ENCODE peak calls at places on chromosomes 3 and 15, in nine cellular contexts. T is SK-N-SH; Y is kidney; A is progenitor cell of endocrine pancreas; V is AG04449; C is uterus; Z is astrocyte; J is IMR-90; F is activated CD8-positive, alpha-beta T cell treated with anti-CD3 and anti-CD28 coated beads for 36 hours. H is an unnamed sample.
A peak's percentile ranks its signal among the peaks of the same experiment; 100 is the strongest.

GRCh38 chr3:88031543-88032148 is 27.2 kb downstream of the CGGBP1 start:
- DNase-seq in T (no peak), F (peak; percentile 37), Y (no peak), A (no peak), C (no peak), V (no peak), J (peak; percentile 27), Z (peak; percentile 27), H (peak; percentile 38)

GRCh38 chr3:172699070-172699469 is 11.8 kb downstream of the NCEH1 start:
- DNase-seq in C (no peak), J (no peak), F (no peak), T (no peak), Z (no peak), A (no peak), V (no peak), Y (no peak), H (no peak)

GRCh38 chr15:73906346-73907017 is 19.8 kb upstream of the LOXL1 start:
- DNase-seq in A (no peak), C (no peak), Y (peak; percentile 12), Z (peak; percentile 27), J (peak; percentile 76), V (no peak), F (no peak), T (no peak), H (no peak)

GRCh38 chr3:135008326-135008725 is 213.3 kb downstream of the EPHB1 start:
- DNase-seq in Z (no peak), Y (no peak), T (no peak), J (no peak), C (no peak), F (no peak), V (no peak), A (no peak), H (no peak)

GRCh38 chr15:101359365-101359947 is 64.4 kb upstream of the SNRPA1 start:
- DNase-seq in T (no peak), J (peak; percentile 9), F (no peak), V (no peak), C (no peak), Z (no peak), Y (peak; percentile 26), A (no peak), H (no peak)

GRCh38 chr3:122964844-122965243 is 62.7 kb downstream of the SEMA5B start:
- DNase-seq in V (no peak), Z (no peak), J (no peak), C (no peak), A (no peak), T (no peak), F (no peak), Y (no peak), H (no peak)

GRCh38 chr3:184005981-184006507 is 11.6 kb downstream of the ABCC5 start:
- DNase-seq in J (peak; percentile 37), V (no peak), Y (peak; percentile 86), T (no peak), Z (peak; percentile 56), F (peak; percentile 37), C (peak; percentile 19), A (no peak), H (peak; percentile 34)

GRCh38 chr3:39637807-39638206 is 170.3 kb downstream of the MOBP start:
- DNase-seq in Y (no peak), A (no peak), T (no peak), Z (peak; percentile 16), V (no peak), F (peak; percentile 4), C (no peak), J (peak; percentile 48), H (no peak)

GRCh38 chr15:63013052-63013808 is 29.3 kb upstream of the TPM1 start:
- DNase-seq in J (peak; percentile 83), Z (peak; percentile 81), V (no peak), T (no peak), A (no peak), Y (no peak), C (no peak), F (no peak), H (no peak)

GRCh38 chr15:73965094-73965729 is 26.9 kb downstream of the STOML1 start:
- DNase-seq in V (no peak), T (no peak), C (no peak), A (no peak), J (no peak), F (peak; percentile 77), Y (peak; percentile 71), Z (no peak), H (no peak)

GRCh38 chr3:104519968-104520655 is 846.6 kb upstream of the ALCAM start:
- DNase-seq in A (no peak), T (no peak), C (no peak), F (no peak), Z (peak; percentile 8), J (no peak), V (no peak), Y (no peak), H (no peak)

GRCh38 chr15:68217341-68217740 is 12.2 kb downstream of the CLN6 start:
- DNase-seq in Y (peak; percentile 15), Z (no peak), V (no peak), F (no peak), T (no peak), A (no peak), J (no peak), C (no peak), H (no peak)

DNA sequence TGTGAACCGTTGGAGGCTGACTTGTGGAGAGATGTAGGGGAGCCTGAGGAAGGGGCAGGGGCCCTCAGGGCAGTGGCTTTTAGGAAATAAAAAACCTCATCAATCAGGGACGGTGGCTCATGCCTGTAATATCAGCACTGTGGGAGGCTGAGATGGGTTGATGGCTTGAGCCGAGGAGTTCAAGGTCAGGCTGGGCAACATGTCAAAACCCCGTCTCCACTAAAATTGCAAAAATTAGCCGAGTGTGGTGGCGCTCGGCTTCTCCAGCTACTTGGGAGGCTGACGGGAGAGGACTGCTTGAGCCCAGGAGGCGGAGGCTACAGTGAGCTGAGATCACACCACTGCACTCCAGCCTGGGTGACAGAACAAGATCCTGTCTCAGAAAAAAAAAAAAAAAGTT is 7.6 kb downstream of the TTC23 start:
- DNase-seq in F (no peak), A (no peak), V (no peak), C (no peak), J (no peak), Z (no peak), Y (no peak), T (no peak), H (no peak)
- TF ChIP-seq CTCF in F (no peak), A (no peak), V (no peak), C (no peak), J (no peak), Z (no peak), Y (no peak), T (no peak), H (no peak)

GRCh38 chr15:83558146-83558545 is 95.8 kb upstream of the ADAMTSL3 start:
- DNase-seq in Y (no peak), J (no peak), Z (no peak), V (no peak), T (no peak), F (no peak), A (no peak), C (no peak), H (no peak)

GRCh38 chr15:83556068-83556467 is 97.9 kb upstream of the ADAMTSL3 start:
- DNase-seq in V (no peak), F (no peak), T (no peak), Y (no peak), A (no peak), Z (no peak), J (no peak), C (no peak), H (no peak)

GRCh38 chr15:83561661-83562060 is 92.3 kb upstream of the ADAMTSL3 start:
- DNase-seq in V (no peak), A (no peak), J (no peak), T (no peak), C (no peak), F (no peak), Y (no peak), Z (no peak), H (no peak)

GRCh38 chr15:83556754-83557153 is 97.2 kb upstream of the ADAMTSL3 start:
- DNase-seq in F (no peak), A (no peak), C (no peak), J (no peak), T (no peak), Y (no peak), Z (no peak), V (no peak), H (no peak)

DNA sequence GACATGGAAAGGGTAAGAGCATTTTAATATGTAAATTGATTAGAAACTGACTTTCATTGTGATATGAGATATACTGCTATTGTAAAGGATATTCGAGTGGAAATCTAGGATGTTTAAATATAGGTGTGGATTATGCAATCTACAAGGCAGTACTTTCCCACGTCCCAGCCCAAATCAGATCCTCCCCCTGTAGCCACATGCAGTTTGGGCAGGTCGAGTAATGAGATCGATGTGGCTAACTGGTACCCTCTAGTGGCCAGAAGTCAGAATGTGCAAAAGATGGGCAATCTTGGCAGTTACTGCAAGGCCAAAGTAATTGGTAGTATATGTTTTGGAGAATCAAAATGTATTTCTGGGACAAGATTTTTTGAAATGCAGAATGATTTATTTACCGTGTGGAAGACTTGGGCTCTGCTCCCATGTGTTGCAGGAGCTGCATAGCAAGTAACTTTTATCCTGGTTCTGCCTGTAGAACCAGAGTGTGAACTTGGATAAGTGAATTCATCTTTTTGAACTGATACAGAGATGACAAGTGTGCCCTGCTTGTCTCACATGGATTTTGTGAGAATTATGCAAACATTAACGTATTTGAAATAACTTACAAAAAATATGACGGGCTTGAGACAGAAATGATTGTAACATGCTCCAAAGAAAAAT is 94.5 kb upstream of the ADAMTSL3 start:
- DNase-seq in Y (no peak), V (peak; percentile 21), Z (peak; percentile 40), A (peak; percentile 55), C (peak; percentile 32), T (peak; percentile 66), F (peak; percentile 65), J (peak; percentile 61), H (peak; percentile 59)
- TF ChIP-seq CTCF in Y (peak; percentile 71), V (peak; percentile 81), Z (peak; percentile 89), A (peak; percentile 89), C (peak; percentile 57), T (peak; percentile 86), F (peak; percentile 76), J (peak; percentile 71), H (peak; percentile 77)

DNA sequence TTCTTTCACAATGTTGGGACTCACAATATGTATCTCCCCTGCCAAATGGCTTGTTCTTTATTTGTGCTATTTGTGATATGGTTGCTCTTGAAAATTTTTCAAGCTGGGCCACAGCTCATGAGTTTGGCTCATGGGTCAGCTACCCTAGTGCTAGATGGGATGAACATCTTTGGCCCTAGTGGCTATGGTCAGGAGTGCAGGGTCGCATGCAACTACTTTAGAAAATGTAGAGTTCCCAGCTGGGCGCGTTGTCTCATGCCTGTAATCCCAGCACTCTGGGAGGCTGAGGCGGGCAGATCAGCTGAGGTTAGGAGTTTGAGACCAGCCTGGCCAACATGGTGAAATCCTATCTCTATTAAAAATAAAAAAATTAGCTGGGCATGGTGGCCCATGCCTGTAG is 55.8 kb downstream of the POLR2M start:
- DNase-seq in A (no peak), C (no peak), V (no peak), Y (no peak), J (no peak), Z (no peak), F (no peak), T (no peak), H (no peak)
- TF ChIP-seq CTCF in A (peak; percentile 17), C (no peak), V (no peak), Y (no peak), J (no peak), Z (no peak), F (no peak), T (no peak), H (no peak)

DNA sequence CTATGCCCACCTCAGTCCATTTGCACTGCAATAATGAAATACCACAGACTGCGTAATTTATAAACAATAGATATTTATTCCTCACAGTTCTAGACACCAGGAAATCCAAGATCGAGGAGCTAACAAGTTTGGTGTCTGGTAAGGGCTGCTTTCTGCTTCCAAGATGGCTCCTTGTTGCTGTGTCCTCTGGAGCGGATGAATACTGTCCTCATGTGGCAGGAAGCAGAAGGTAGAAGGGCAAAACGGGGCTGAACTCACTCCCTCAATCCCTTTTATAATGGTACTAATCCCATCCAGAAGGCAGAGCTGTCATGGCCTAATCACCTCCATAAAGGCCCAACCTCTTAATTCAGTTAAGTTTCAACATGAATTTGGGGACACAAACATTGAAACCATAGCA is 75.3 kb downstream of the P2RY1 start:
- DNase-seq in A (no peak), J (no peak), Y (no peak), C (no peak), T (no peak), F (no peak), Z (no peak), V (no peak), H (no peak)
- TF ChIP-seq CTCF in A (no peak), J (no peak), Y (no peak), C (no peak), T (no peak), F (no peak), Z (no peak), V (no peak), H (no peak)